ENCODE peak calls at places on chromosomes 1 and 21, in ten cellular contexts. B, L, G, H, Y, I, W, P, Q and Z are unnamed samples.

GRCh38 chr1:19006000-19006399 is 49.5 kb upstream of the IFFO2 start:
- DNase-seq in Y (no peak), W (no peak), P (no peak), L (no peak), H (peak), Q (no peak), B (no peak), I (no peak), G (no peak), Z (no peak)

GRCh38 chr1:191671236-191671635 is 487.0 kb upstream of the RGS18 start:
- DNase-seq in W (no peak), I (no peak), Y (no peak), H (no peak), Q (no peak), B (no peak), P (no peak), G (no peak), L (no peak), Z (no peak)

GRCh38 chr1:73593804-73594203 is 604.2 kb downstream of the LRRIQ3 start:
- DNase-seq in I (no peak), L (no peak), Q (no peak), G (peak), Y (no peak), P (no peak), W (peak), B (no peak), H (peak), Z (no peak)

GRCh38 chr21:40671721-40672120 is 175.2 kb downstream of the DSCAM start:
- DNase-seq in Q (no peak), Y (no peak), P (no peak), L (no peak), B (no peak), H (no peak), G (no peak), I (no peak), W (no peak), Z (no peak)

GRCh38 chr1:117116090-117116783 is 5.3 kb downstream of the TRIM45 start:
- DNase-seq in I (no peak), Y (no peak), B (no peak), H (no peak), W (no peak), L (no peak), G (no peak), P (no peak), Q (no peak), Z (no peak)

GRCh38 chr1:205630651-205631009 is 1.2 kb downstream of the ELK4 start:
- DNase-seq in H (no peak), Y (no peak), B (no peak), G (peak), I (no peak), W (no peak), Q (no peak), P (no peak), L (no peak), Z (no peak)

GRCh38 chr1:111052246-111052645 is 87.6 kb downstream of the DRAM2 start:
- DNase-seq in Y (no peak), Q (no peak), I (no peak), B (no peak), L (no peak), H (no peak), W (no peak), P (peak), G (no peak), Z (no peak)

GRCh38 chr21:15252437-15252836 is 187.6 kb upstream of the NRIP1 start:
- DNase-seq in Y (no peak), L (no peak), P (no peak), W (no peak), G (no peak), Q (no peak), I (no peak), H (no peak), B (no peak), Z (no peak)

GRCh38 chr1:39691383-39692151 is at the start of gene HPCAL4:
- DNase-seq in P (peak), B (peak), Y (peak), I (peak), L (peak), W (peak), G (peak), H (peak), Q (peak), Z (peak)

GRCh38 chr1:101317590-101317989 is 80.8 kb downstream of the S1PR1 start:
- DNase-seq in W (no peak), G (no peak), H (no peak), Y (peak), I (no peak), B (no peak), P (no peak), L (no peak), Q (peak), Z (no peak)

GRCh38 chr1:62415687-62416086 is 21.2 kb upstream of the USP1 start:
- DNase-seq in I (no peak), L (no peak), W (no peak), Q (no peak), Y (no peak), B (no peak), P (no peak), H (no peak), G (no peak), Z (no peak)

GRCh38 chr1:244963231-244963826 is 99.0 kb upstream of the HNRNPU start:
- DNase-seq in H (no peak), P (peak), B (no peak), Y (no peak), W (no peak), Q (no peak), G (no peak), L (no peak), I (no peak), Z (no peak)

GRCh38 chr1:29586215-29586614 is 349.9 kb downstream of the PTPRU start:
- DNase-seq in I (no peak), L (no peak), P (no peak), G (no peak), Y (no peak), B (no peak), Q (no peak), W (no peak), H (no peak), Z (no peak)

GRCh38 chr1:234373064-234373937 is at the start of gene COA6:
- DNase-seq in G (peak), B (peak), L (peak), P (peak), H (peak), I (peak), Q (peak), W (peak), Y (peak), Z (peak)

GRCh38 chr1:72635719-72636118 is 353.4 kb upstream of the NEGR1 start:
- DNase-seq in G (no peak), H (no peak), L (no peak), Y (no peak), W (no peak), P (peak), B (no peak), Q (no peak), I (no peak), Z (no peak)

GRCh38 chr1:51175278-51175677 is 60.8 kb upstream of the RNF11 start:
- DNase-seq in Y (no peak), P (no peak), G (no peak), B (no peak), H (no peak), L (no peak), I (no peak), Q (no peak), W (no peak), Z (no peak)

GRCh38 chr1:116763787-116764465 is 9.7 kb downstream of the CD2 start:
- DNase-seq in P (no peak), W (peak), Y (peak), G (peak), L (no peak), H (peak), I (no peak), Q (peak), B (no peak), Z (no peak)

GRCh38 chr1:227915564-227916553 is 31.9 kb downstream of the WNT9A start:
- DNase-seq in W (no peak), H (no peak), I (no peak), P (no peak), Q (no peak), Y (no peak), G (peak), L (no peak), B (no peak), Z (no peak)

GRCh38 chr1:243421784-243422183 is 165.9 kb downstream of the SDCCAG8 start:
- DNase-seq in W (peak), Q (peak), H (no peak), G (peak), P (peak), B (no peak), I (no peak), L (no peak), Y (no peak), Z (peak)

GRCh38 chr1:236795757-236796719 is 946 bp downstream of the MTR start:
- DNase-seq in L (no peak), B (no peak), Y (no peak), I (no peak), H (no peak), Q (no peak), G (peak), P (peak), W (no peak), Z (peak)

GRCh38 chr1:192807221-192807967 is 1.4 kb upstream of the RGS2 start:
- DNase-seq in P (peak), B (peak), Q (peak), I (no peak), L (no peak), Y (no peak), W (peak), G (peak), H (no peak), Z (peak)

GRCh38 chr1:39431927-39432326 is 59.5 kb upstream of the BMP8A start:
- DNase-seq in B (no peak), W (no peak), I (no peak), P (no peak), G (no peak), Q (peak), Y (no peak), L (no peak), H (no peak), Z (no peak)

DNA sequence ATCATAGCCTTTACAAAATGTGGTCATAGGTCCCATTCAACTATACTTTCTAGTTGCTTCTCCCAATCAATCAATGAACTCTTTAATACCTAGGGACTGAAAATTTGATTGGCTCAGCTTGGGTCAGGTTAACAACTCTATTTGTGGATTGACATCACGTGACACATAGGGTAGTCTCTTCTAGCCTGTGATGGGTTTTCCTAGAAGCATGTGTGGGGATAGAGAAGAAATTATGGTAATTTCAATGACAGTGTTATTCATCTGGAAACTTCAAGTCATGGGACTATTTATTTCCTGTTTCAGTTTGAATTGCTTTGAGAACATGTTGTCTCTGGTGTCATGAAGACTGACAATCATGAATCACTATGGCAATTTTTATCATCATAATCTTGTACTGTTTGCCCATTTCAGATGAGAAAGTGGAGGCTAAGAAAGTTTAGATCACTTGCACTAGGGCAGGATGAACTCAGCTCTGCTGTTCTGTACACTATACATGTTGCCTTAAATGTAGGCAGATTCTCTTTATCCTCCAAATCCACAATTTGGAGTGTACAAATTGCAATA is 529.9 kb upstream of the BEND5 start:
- DNase-seq in G (no peak), I (no peak), L (no peak), H (no peak), Q (no peak), P (no peak), W (no peak), B (no peak), Y (no peak), Z (no peak)
- TF ChIP-seq CTCF in G (no peak), I (no peak), L (no peak), H (no peak), Q (no peak), P (no peak), W (no peak), B (no peak), Y (no peak), Z (no peak)

DNA sequence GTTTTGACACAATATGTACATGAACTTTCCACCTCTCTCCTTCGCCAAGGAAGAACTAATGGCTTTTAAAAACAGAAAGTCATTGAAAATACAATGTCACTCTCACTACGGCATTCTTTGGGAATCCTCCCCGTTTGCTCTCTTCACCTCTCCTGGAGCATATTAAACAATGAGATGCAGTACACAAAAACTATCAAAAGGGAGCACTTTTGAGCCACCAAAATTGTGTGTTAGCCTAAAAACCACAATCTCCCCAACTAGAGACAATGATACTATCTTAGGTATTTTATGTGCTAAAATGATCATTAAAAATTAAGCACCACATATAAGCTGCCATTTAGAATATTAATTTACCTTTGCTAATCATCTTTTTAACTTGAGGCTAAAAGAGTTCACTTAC is 425.5 kb downstream of the KCTD3 start:
- DNase-seq in Y (no peak), H (peak), G (peak), B (peak), I (no peak), L (no peak), P (peak), W (no peak), Q (peak), Z (peak)
- TF ChIP-seq CTCF in Y (no peak), H (peak), G (peak), B (no peak), I (no peak), L (no peak), P (peak), W (peak), Q (peak), Z (no peak)

GRCh38 chr21:28431527-28432200 is 561.0 kb downstream of the LTN1 start:
- DNase-seq in P (peak), B (no peak), G (no peak), L (no peak), W (no peak), I (no peak), Q (no peak), H (no peak), Y (no peak), Z (no peak)

GRCh38 chr21:28439852-28440251 is 552.8 kb downstream of the LTN1 start:
- DNase-seq in G (no peak), W (no peak), H (no peak), L (no peak), I (no peak), B (no peak), Q (no peak), Y (no peak), P (peak), Z (no peak)

GRCh38 chr21:28439246-28439645 is 553.4 kb downstream of the LTN1 start:
- DNase-seq in G (no peak), P (peak), L (no peak), H (no peak), B (no peak), Q (no peak), Y (no peak), W (no peak), I (no peak), Z (no peak)

GRCh38 chr21:28431022-28431421 is 561.7 kb downstream of the LTN1 start:
- DNase-seq in Q (no peak), P (peak), Y (no peak), I (no peak), G (no peak), W (no peak), L (no peak), B (no peak), H (no peak), Z (no peak)

GRCh38 chr21:28436286-28436932 is 556.3 kb downstream of the LTN1 start:
- DNase-seq in P (peak), Y (no peak), W (no peak), I (no peak), L (no peak), G (peak), B (no peak), H (no peak), Q (no peak), Z (no peak)
- TF ChIP-seq CTCF in P (no peak), Y (no peak), W (no peak), I (no peak), L (no peak), G (no peak), B (no peak), H (no peak), Q (no peak), Z (no peak)

DNA sequence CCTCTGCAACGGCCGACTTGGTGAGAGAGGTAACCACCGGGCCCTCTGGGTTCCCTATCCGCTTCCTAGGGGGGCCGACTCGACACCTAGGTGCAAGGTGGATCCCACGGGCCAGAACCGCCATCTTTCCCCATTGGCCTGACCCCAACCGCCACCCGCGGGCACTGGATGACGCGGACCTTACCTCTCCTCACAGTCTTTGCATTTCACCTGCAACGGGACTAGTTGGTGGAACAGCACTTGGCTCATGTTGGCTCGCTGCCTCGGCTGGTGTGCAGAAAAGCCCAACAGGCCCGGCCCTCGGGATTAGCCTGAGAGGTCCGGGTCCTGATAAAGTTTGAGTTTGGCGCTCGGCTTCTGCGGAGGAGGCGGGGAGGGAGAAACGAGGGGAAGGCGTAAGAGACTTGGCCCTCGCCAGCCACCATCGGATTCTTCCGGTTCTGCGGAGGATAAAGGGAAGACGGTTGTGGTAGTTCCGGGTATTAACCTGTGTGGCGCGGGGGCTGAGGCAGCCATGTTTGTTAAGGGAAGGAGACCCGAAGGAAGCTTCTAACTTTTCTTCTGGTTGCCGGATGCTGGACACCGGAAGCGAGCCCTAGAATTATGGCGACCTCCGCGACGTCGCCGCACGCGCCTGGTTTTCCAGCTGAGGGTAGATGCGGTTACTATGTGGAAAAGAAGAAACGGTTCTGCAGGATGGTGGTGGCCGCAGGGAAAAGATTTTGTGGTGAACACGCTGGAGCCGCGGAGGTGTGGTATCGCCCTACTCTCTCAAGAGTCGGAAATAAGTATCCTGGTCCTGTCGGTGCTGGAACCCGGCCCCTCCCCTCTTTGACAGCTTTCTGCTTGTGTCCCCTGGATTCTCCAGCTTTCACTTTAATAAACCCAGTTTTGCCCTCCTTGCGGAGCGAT is at the start of the genes SASS6 and TRMT13:
- DNase-seq in H (peak), Y (peak), P (peak), B (peak), G (peak), L (peak), Q (peak), W (peak), I (peak), Z (peak)
- TF ChIP-seq CTCF in H (no peak), Y (no peak), P (peak), B (no peak), G (no peak), L (no peak), Q (no peak), W (no peak), I (no peak), Z (no peak)

DNA sequence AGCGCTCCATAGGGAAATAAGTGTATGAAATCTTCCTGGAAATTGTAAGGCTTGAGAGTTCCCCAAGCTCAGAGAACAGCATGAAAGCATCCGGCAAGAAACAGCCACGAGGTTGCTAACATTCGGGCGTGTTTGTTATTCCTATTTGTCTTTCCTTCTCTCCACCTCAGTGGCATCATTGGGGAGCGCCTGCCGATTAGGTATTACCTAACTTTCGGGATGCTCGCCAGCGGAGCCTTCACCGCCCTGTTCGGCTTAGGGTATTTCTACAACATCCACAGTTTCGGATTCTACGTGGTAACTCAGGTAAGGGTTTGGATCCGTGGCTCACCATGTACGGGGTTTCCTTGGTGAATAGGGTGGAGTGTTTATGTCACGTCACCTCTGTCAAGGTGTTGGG is 25.7 kb downstream of the SLC37A1 start:
- DNase-seq in W (no peak), Q (no peak), B (no peak), L (no peak), P (no peak), G (no peak), H (no peak), I (no peak), Y (no peak), Z (no peak)
- TF ChIP-seq CTCF in W (no peak), Q (no peak), B (no peak), L (no peak), P (no peak), G (no peak), H (no peak), I (no peak), Y (no peak), Z (no peak)

GRCh38 chr1:241180569-241180968 is 176.4 kb downstream of the RGS7 start:
- DNase-seq in H (no peak), I (no peak), P (no peak), L (no peak), Y (no peak), B (no peak), W (no peak), G (no peak), Q (no peak), Z (no peak)

GRCh38 chr1:241181971-241182370 is 175.0 kb downstream of the RGS7 start:
- DNase-seq in P (no peak), I (no peak), Q (no peak), L (no peak), B (no peak), W (peak), Y (no peak), G (no peak), H (no peak), Z (no peak)

GRCh38 chr1:241186716-241187115 is 170.3 kb downstream of the RGS7 start:
- DNase-seq in Y (no peak), Q (no peak), P (no peak), L (no peak), I (no peak), W (no peak), B (no peak), G (no peak), H (no peak), Z (no peak)

GRCh38 chr1:241177665-241178064 is 179.3 kb downstream of the RGS7 start:
- DNase-seq in P (no peak), B (no peak), G (no peak), Y (no peak), Q (no peak), I (no peak), L (no peak), H (no peak), W (no peak), Z (no peak)

DNA sequence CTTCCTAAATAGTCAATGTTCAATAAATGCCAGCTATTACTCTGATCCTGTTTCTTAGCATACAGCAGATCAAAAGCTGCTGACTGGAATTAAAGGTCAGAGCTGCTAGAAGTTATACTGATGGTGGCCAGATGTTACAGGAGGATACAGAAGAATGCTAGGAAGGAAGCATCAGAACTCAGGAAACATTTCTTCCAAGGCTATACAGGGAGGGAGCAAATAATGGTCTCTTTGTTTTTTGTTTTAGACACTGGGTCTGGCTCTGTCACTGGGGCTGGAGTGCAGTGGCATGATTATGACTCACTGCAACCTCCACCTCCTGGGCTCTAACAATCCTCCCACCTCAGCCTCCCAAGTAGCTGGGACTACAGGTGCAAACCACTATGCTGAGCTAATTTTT is 175.5 kb downstream of the RGS7 start:
- DNase-seq in G (no peak), Y (no peak), Q (no peak), P (no peak), B (no peak), I (no peak), W (no peak), L (no peak), H (peak), Z (no peak)
- TF ChIP-seq CTCF in G (no peak), Y (no peak), Q (no peak), P (no peak), B (no peak), I (no peak), W (no peak), L (no peak), H (no peak), Z (no peak)